ENCODE peak calls at places on chromosomes 12 and 14, in ten cellular contexts. One of them, this sample, is unnamed.

GRCh38 chr12:3046441-3047200 is 30.6 kb upstream of the TSPAN9 start:
- DNase-seq in activated gamma-delta T cell treated with Interleukin-2 at 50 U/mL for 16 hours: no peak
- DNase-seq in fibroblast of the aortic adventitia: peak
- DNase-seq in T-helper 1 cell: no peak
- DNase-seq in K562: peak
- DNase-seq in activated naive CD4-positive, alpha-beta T cell treated with anti-CD3 and anti-CD28 coated beads, Interleukin-2, amount 10 ng/mL, durations not matched to agents 7 days and 5 days: no peak
- DNase-seq in left kidney: no peak
- DNase-seq in astrocyte of the spinal cord: no peak
- DNase-seq in Karpas-422: no peak
- DNase-seq in AG20443: peak
- DNase-seq in this sample: no peak

GRCh38 chr12:90909069-90909676 is 45.8 kb downstream of the CCER1 start:
- DNase-seq in T-helper 1 cell: no peak
- DNase-seq in fibroblast of the aortic adventitia: peak
- DNase-seq in left kidney: peak
- DNase-seq in astrocyte of the spinal cord: peak
- DNase-seq in activated gamma-delta T cell treated with Interleukin-2 at 50 U/mL for 16 hours: no peak
- DNase-seq in K562: no peak
- DNase-seq in AG20443: peak
- DNase-seq in Karpas-422: peak
- DNase-seq in activated naive CD4-positive, alpha-beta T cell treated with anti-CD3 and anti-CD28 coated beads, Interleukin-2, amount 10 ng/mL, durations not matched to agents 7 days and 5 days: no peak
- DNase-seq in this sample: no peak

GRCh38 chr12:131918311-131919050 is 10.6 kb upstream of the PUS1 start:
- DNase-seq in activated naive CD4-positive, alpha-beta T cell treated with anti-CD3 and anti-CD28 coated beads, Interleukin-2, amount 10 ng/mL, durations not matched to agents 7 days and 5 days: no peak
- DNase-seq in fibroblast of the aortic adventitia: no peak
- DNase-seq in AG20443: no peak
- DNase-seq in Karpas-422: no peak
- DNase-seq in left kidney: no peak
- DNase-seq in activated gamma-delta T cell treated with Interleukin-2 at 50 U/mL for 16 hours: no peak
- DNase-seq in T-helper 1 cell: no peak
- DNase-seq in astrocyte of the spinal cord: no peak
- DNase-seq in K562: no peak
- DNase-seq in this sample: no peak

GRCh38 chr12:91890742-91891141 is 254.9 kb downstream of the BTG1 start:
- DNase-seq in astrocyte of the spinal cord: no peak
- DNase-seq in AG20443: no peak
- DNase-seq in left kidney: no peak
- DNase-seq in activated naive CD4-positive, alpha-beta T cell treated with anti-CD3 and anti-CD28 coated beads, Interleukin-2, amount 10 ng/mL, durations not matched to agents 7 days and 5 days: no peak
- DNase-seq in T-helper 1 cell: no peak
- DNase-seq in activated gamma-delta T cell treated with Interleukin-2 at 50 U/mL for 16 hours: no peak
- DNase-seq in fibroblast of the aortic adventitia: peak
- DNase-seq in K562: no peak
- DNase-seq in Karpas-422: no peak
- DNase-seq in this sample: no peak

GRCh38 chr14:69880851-69881250 is 1.6 kb downstream of the SMOC1 start:
- DNase-seq in K562: no peak
- DNase-seq in activated naive CD4-positive, alpha-beta T cell treated with anti-CD3 and anti-CD28 coated beads, Interleukin-2, amount 10 ng/mL, durations not matched to agents 7 days and 5 days: no peak
- DNase-seq in AG20443: no peak
- DNase-seq in astrocyte of the spinal cord: no peak
- DNase-seq in fibroblast of the aortic adventitia: no peak
- DNase-seq in activated gamma-delta T cell treated with Interleukin-2 at 50 U/mL for 16 hours: no peak
- DNase-seq in left kidney: peak
- DNase-seq in T-helper 1 cell: no peak
- DNase-seq in Karpas-422: no peak
- DNase-seq in this sample: no peak

GRCh38 chr12:108175310-108175709 is 46.2 kb downstream of the WSCD2 start:
- DNase-seq in astrocyte of the spinal cord: no peak
- DNase-seq in AG20443: no peak
- DNase-seq in left kidney: no peak
- DNase-seq in T-helper 1 cell: no peak
- DNase-seq in K562: no peak
- DNase-seq in activated gamma-delta T cell treated with Interleukin-2 at 50 U/mL for 16 hours: no peak
- DNase-seq in Karpas-422: no peak
- DNase-seq in activated naive CD4-positive, alpha-beta T cell treated with anti-CD3 and anti-CD28 coated beads, Interleukin-2, amount 10 ng/mL, durations not matched to agents 7 days and 5 days: no peak
- DNase-seq in fibroblast of the aortic adventitia: no peak
- DNase-seq in this sample: no peak

GRCh38 chr12:1801285-1801975 is 18.9 kb upstream of the LRTM2 start:
- DNase-seq in K562: no peak
- DNase-seq in Karpas-422: no peak
- DNase-seq in left kidney: no peak
- DNase-seq in AG20443: no peak
- DNase-seq in activated naive CD4-positive, alpha-beta T cell treated with anti-CD3 and anti-CD28 coated beads, Interleukin-2, amount 10 ng/mL, durations not matched to agents 7 days and 5 days: no peak
- DNase-seq in fibroblast of the aortic adventitia: peak
- DNase-seq in T-helper 1 cell: no peak
- DNase-seq in astrocyte of the spinal cord: no peak
- DNase-seq in activated gamma-delta T cell treated with Interleukin-2 at 50 U/mL for 16 hours: peak
- DNase-seq in this sample: no peak

GRCh38 chr12:54584128-54584527 is 4.3 kb downstream of the PPP1R1A start:
- DNase-seq in activated naive CD4-positive, alpha-beta T cell treated with anti-CD3 and anti-CD28 coated beads, Interleukin-2, amount 10 ng/mL, durations not matched to agents 7 days and 5 days: no peak
- DNase-seq in astrocyte of the spinal cord: no peak
- DNase-seq in AG20443: no peak
- DNase-seq in left kidney: no peak
- DNase-seq in T-helper 1 cell: no peak
- DNase-seq in K562: no peak
- DNase-seq in fibroblast of the aortic adventitia: no peak
- DNase-seq in activated gamma-delta T cell treated with Interleukin-2 at 50 U/mL for 16 hours: no peak
- DNase-seq in Karpas-422: no peak
- DNase-seq in this sample: no peak

GRCh38 chr12:115870527-115870926 is 407.0 kb downstream of the MED13L start:
- DNase-seq in left kidney: no peak
- DNase-seq in activated naive CD4-positive, alpha-beta T cell treated with anti-CD3 and anti-CD28 coated beads, Interleukin-2, amount 10 ng/mL, durations not matched to agents 7 days and 5 days: no peak
- DNase-seq in T-helper 1 cell: no peak
- DNase-seq in K562: no peak
- DNase-seq in Karpas-422: no peak
- DNase-seq in activated gamma-delta T cell treated with Interleukin-2 at 50 U/mL for 16 hours: no peak
- DNase-seq in fibroblast of the aortic adventitia: no peak
- DNase-seq in AG20443: no peak
- DNase-seq in astrocyte of the spinal cord: no peak
- DNase-seq in this sample: no peak

GRCh38 chr14:48693793-48694192 is 892.4 kb downstream of the RPS29 start:
- DNase-seq in activated naive CD4-positive, alpha-beta T cell treated with anti-CD3 and anti-CD28 coated beads, Interleukin-2, amount 10 ng/mL, durations not matched to agents 7 days and 5 days: no peak
- DNase-seq in Karpas-422: no peak
- DNase-seq in AG20443: no peak
- DNase-seq in T-helper 1 cell: no peak
- DNase-seq in activated gamma-delta T cell treated with Interleukin-2 at 50 U/mL for 16 hours: no peak
- DNase-seq in fibroblast of the aortic adventitia: no peak
- DNase-seq in left kidney: no peak
- DNase-seq in astrocyte of the spinal cord: no peak
- DNase-seq in K562: no peak
- DNase-seq in this sample: no peak

GRCh38 chr14:23568600-23569310 is 1.2 kb upstream of the AP1G2 start:
- DNase-seq in activated gamma-delta T cell treated with Interleukin-2 at 50 U/mL for 16 hours: no peak
- DNase-seq in K562: no peak
- DNase-seq in AG20443: no peak
- DNase-seq in activated naive CD4-positive, alpha-beta T cell treated with anti-CD3 and anti-CD28 coated beads, Interleukin-2, amount 10 ng/mL, durations not matched to agents 7 days and 5 days: peak
- DNase-seq in fibroblast of the aortic adventitia: no peak
- DNase-seq in Karpas-422: peak
- DNase-seq in left kidney: peak
- DNase-seq in T-helper 1 cell: no peak
- DNase-seq in astrocyte of the spinal cord: no peak
- DNase-seq in this sample: no peak

GRCh38 chr12:78183854-78184253 is 353.2 kb downstream of the NAV3 start:
- DNase-seq in AG20443: no peak
- DNase-seq in activated gamma-delta T cell treated with Interleukin-2 at 50 U/mL for 16 hours: no peak
- DNase-seq in activated naive CD4-positive, alpha-beta T cell treated with anti-CD3 and anti-CD28 coated beads, Interleukin-2, amount 10 ng/mL, durations not matched to agents 7 days and 5 days: no peak
- DNase-seq in astrocyte of the spinal cord: no peak
- DNase-seq in left kidney: no peak
- DNase-seq in K562: no peak
- DNase-seq in fibroblast of the aortic adventitia: peak
- DNase-seq in Karpas-422: no peak
- DNase-seq in T-helper 1 cell: no peak
- DNase-seq in this sample: no peak

GRCh38 chr14:21057803-21058675 is at the start of gene RNASE8:
- DNase-seq in left kidney: peak
- DNase-seq in activated gamma-delta T cell treated with Interleukin-2 at 50 U/mL for 16 hours: no peak
- DNase-seq in AG20443: peak
- DNase-seq in Karpas-422: no peak
- DNase-seq in astrocyte of the spinal cord: no peak
- DNase-seq in K562: no peak
- DNase-seq in T-helper 1 cell: no peak
- DNase-seq in fibroblast of the aortic adventitia: no peak
- DNase-seq in activated naive CD4-positive, alpha-beta T cell treated with anti-CD3 and anti-CD28 coated beads, Interleukin-2, amount 10 ng/mL, durations not matched to agents 7 days and 5 days: no peak
- DNase-seq in this sample: no peak

GRCh38 chr12:70608184-70608583 is 29.0 kb downstream of the PTPRB start:
- DNase-seq in T-helper 1 cell: no peak
- DNase-seq in Karpas-422: no peak
- DNase-seq in activated gamma-delta T cell treated with Interleukin-2 at 50 U/mL for 16 hours: no peak
- DNase-seq in left kidney: no peak
- DNase-seq in fibroblast of the aortic adventitia: no peak
- DNase-seq in activated naive CD4-positive, alpha-beta T cell treated with anti-CD3 and anti-CD28 coated beads, Interleukin-2, amount 10 ng/mL, durations not matched to agents 7 days and 5 days: no peak
- DNase-seq in K562: no peak
- DNase-seq in astrocyte of the spinal cord: no peak
- DNase-seq in AG20443: no peak
- DNase-seq in this sample: no peak

GRCh38 chr14:55136241-55136640 is 7.2 kb downstream of the LGALS3 start:
- DNase-seq in T-helper 1 cell: no peak
- DNase-seq in astrocyte of the spinal cord: peak
- DNase-seq in AG20443: peak
- DNase-seq in activated naive CD4-positive, alpha-beta T cell treated with anti-CD3 and anti-CD28 coated beads, Interleukin-2, amount 10 ng/mL, durations not matched to agents 7 days and 5 days: no peak
- DNase-seq in Karpas-422: no peak
- DNase-seq in activated gamma-delta T cell treated with Interleukin-2 at 50 U/mL for 16 hours: no peak
- DNase-seq in left kidney: no peak
- DNase-seq in K562: no peak
- DNase-seq in fibroblast of the aortic adventitia: peak
- DNase-seq in this sample: no peak

GRCh38 chr14:55160989-55161388 is 30.4 kb downstream of the DLGAP5 start:
- DNase-seq in fibroblast of the aortic adventitia: peak
- DNase-seq in left kidney: peak
- DNase-seq in AG20443: peak
- DNase-seq in Karpas-422: peak
- DNase-seq in activated gamma-delta T cell treated with Interleukin-2 at 50 U/mL for 16 hours: no peak
- DNase-seq in astrocyte of the spinal cord: peak
- DNase-seq in K562: no peak
- DNase-seq in activated naive CD4-positive, alpha-beta T cell treated with anti-CD3 and anti-CD28 coated beads, Interleukin-2, amount 10 ng/mL, durations not matched to agents 7 days and 5 days: no peak
- DNase-seq in T-helper 1 cell: no peak
- DNase-seq in this sample: no peak

GRCh38 chr12:122067966-122068365 is 10.6 kb upstream of the MLXIP start:
- DNase-seq in activated naive CD4-positive, alpha-beta T cell treated with anti-CD3 and anti-CD28 coated beads, Interleukin-2, amount 10 ng/mL, durations not matched to agents 7 days and 5 days: peak
- DNase-seq in fibroblast of the aortic adventitia: peak
- DNase-seq in astrocyte of the spinal cord: peak
- DNase-seq in left kidney: peak
- DNase-seq in K562: no peak
- DNase-seq in Karpas-422: peak
- DNase-seq in AG20443: no peak
- DNase-seq in T-helper 1 cell: no peak
- DNase-seq in activated gamma-delta T cell treated with Interleukin-2 at 50 U/mL for 16 hours: peak
- DNase-seq in this sample: no peak

GRCh38 chr14:87690076-87690661 is 302.8 kb downstream of the GALC start:
- DNase-seq in astrocyte of the spinal cord: no peak
- DNase-seq in activated gamma-delta T cell treated with Interleukin-2 at 50 U/mL for 16 hours: no peak
- DNase-seq in T-helper 1 cell: no peak
- DNase-seq in activated naive CD4-positive, alpha-beta T cell treated with anti-CD3 and anti-CD28 coated beads, Interleukin-2, amount 10 ng/mL, durations not matched to agents 7 days and 5 days: no peak
- DNase-seq in Karpas-422: no peak
- DNase-seq in K562: no peak
- DNase-seq in fibroblast of the aortic adventitia: no peak
- DNase-seq in left kidney: peak
- DNase-seq in AG20443: no peak
- DNase-seq in this sample: no peak

GRCh38 chr12:53219956-53220856 is 11.8 kb downstream of the RARG start:
- DNase-seq in AG20443: peak
- DNase-seq in astrocyte of the spinal cord: peak
- DNase-seq in activated naive CD4-positive, alpha-beta T cell treated with anti-CD3 and anti-CD28 coated beads, Interleukin-2, amount 10 ng/mL, durations not matched to agents 7 days and 5 days: peak
- DNase-seq in left kidney: peak
- DNase-seq in fibroblast of the aortic adventitia: peak
- DNase-seq in activated gamma-delta T cell treated with Interleukin-2 at 50 U/mL for 16 hours: peak
- DNase-seq in Karpas-422: peak
- DNase-seq in K562: peak
- DNase-seq in T-helper 1 cell: peak
- DNase-seq in this sample: peak

GRCh38 chr14:76977793-76978730 is 50.4 kb downstream of the IRF2BPL start:
- DNase-seq in activated gamma-delta T cell treated with Interleukin-2 at 50 U/mL for 16 hours: peak
- DNase-seq in AG20443: peak
- DNase-seq in T-helper 1 cell: peak
- DNase-seq in astrocyte of the spinal cord: peak
- DNase-seq in left kidney: peak
- DNase-seq in K562: peak
- DNase-seq in Karpas-422: no peak
- DNase-seq in fibroblast of the aortic adventitia: peak
- DNase-seq in activated naive CD4-positive, alpha-beta T cell treated with anti-CD3 and anti-CD28 coated beads, Interleukin-2, amount 10 ng/mL, durations not matched to agents 7 days and 5 days: peak
- DNase-seq in this sample: no peak

GRCh38 chr12:112102127-112102526 is 6.5 kb downstream of the NAA25 start:
- DNase-seq in fibroblast of the aortic adventitia: no peak
- DNase-seq in left kidney: no peak
- DNase-seq in astrocyte of the spinal cord: no peak
- DNase-seq in activated naive CD4-positive, alpha-beta T cell treated with anti-CD3 and anti-CD28 coated beads, Interleukin-2, amount 10 ng/mL, durations not matched to agents 7 days and 5 days: no peak
- DNase-seq in K562: no peak
- DNase-seq in activated gamma-delta T cell treated with Interleukin-2 at 50 U/mL for 16 hours: no peak
- DNase-seq in T-helper 1 cell: no peak
- DNase-seq in Karpas-422: no peak
- DNase-seq in AG20443: no peak
- DNase-seq in this sample: no peak

This sample was measured in SW 1271.